ENCODE peak calls at places on chromosome 20, in five cellular contexts. G is foreskin keratinocyte, P is amygdala, B is fibroblast of pulmonary artery, E is iPS DF 19.7. F is an unnamed sample.

GRCh38 chr20:62980970-62981369 is 25.8 kb downstream of the BHLHE23 start:
- DNase-seq in G (no peak), E (no peak), P (peak), B (no peak), F (no peak)

GRCh38 chr20:53981752-53982437 is 88.5 kb downstream of the BCAS1 start:
- DNase-seq in B (no peak), P (no peak), G (no peak), E (no peak), F (no peak)

GRCh38 chr20:991850-992249 is 10.3 kb downstream of the RSPO4 start:
- DNase-seq in G (no peak), B (no peak), E (no peak), P (no peak), F (no peak)

GRCh38 chr20:40754372-40754943 is 65.4 kb upstream of the MAFB start:
- DNase-seq in B (peak), G (no peak), E (no peak), P (no peak), F (peak)

GRCh38 chr20:43530321-43531090 is 23.0 kb downstream of the L3MBTL1 start:
- DNase-seq in P (no peak), G (no peak), E (no peak), B (no peak), F (peak)

GRCh38 chr20:23083553-23084220 is 2.4 kb downstream of the CD93 start:
- DNase-seq in P (no peak), B (no peak), E (no peak), G (no peak), F (no peak)

GRCh38 chr20:51562334-51563140 is 20.0 kb upstream of the NFATC2 start:
- DNase-seq in P (peak), G (peak), E (no peak), B (peak), F (peak)

GRCh38 chr20:24866008-24866407 is 83.1 kb upstream of the CST7 start:
- DNase-seq in P (no peak), E (no peak), G (no peak), B (no peak), F (no peak)

GRCh38 chr20:6855806-6856205 is 88.3 kb downstream of the BMP2 start:
- DNase-seq in B (no peak), G (no peak), E (no peak), P (no peak), F (no peak)

GRCh38 chr20:32312718-32313424 is 35.4 kb downstream of the KIF3B start:
- DNase-seq in B (no peak), P (no peak), E (no peak), G (no peak), F (no peak)

GRCh38 chr20:16713056-16713455 is 16.8 kb upstream of the SNRPB2 start:
- DNase-seq in B (no peak), P (no peak), E (no peak), G (no peak), F (no peak)

GRCh38 chr20:6828794-6829423 is 61.4 kb downstream of the BMP2 start:
- DNase-seq in P (peak), G (peak), E (peak), B (peak), F (peak)

GRCh38 chr20:50320910-50321796 is 130.5 kb downstream of the CEBPB start:
- DNase-seq in P (no peak), E (no peak), G (peak), B (peak), F (peak)

GRCh38 chr20:36836591-36837329 is 39.2 kb upstream of the TLDC2 start:
- DNase-seq in G (no peak), E (peak), B (peak), P (peak), F (peak)

GRCh38 chr20:20216941-20217340 is 151.0 kb upstream of the INSM1 start:
- DNase-seq in G (no peak), P (no peak), B (no peak), E (no peak), F (no peak)